ENCODE peak calls at places on chromosomes 4 and X, in eight cellular contexts. One of them, this sample, is unnamed.

GRCh38 chr4:150251752-150252190 is 173.5 kb downstream of the DCLK2 start:
- DNase-seq in NCI-H774: no peak
- DNase-seq in hepatocyte: no peak
- DNase-seq in NCI-H460: no peak
- DNase-seq in heart left ventricle: no peak
- DNase-seq in GM04504: no peak
- DNase-seq in lower leg skin: no peak
- DNase-seq in stimulated activated CD4-positive, alpha-beta T cell treated with anti-CD3 and anti-CD28 coated beads, Interleukin-15, amount 100 ng/mL, for 48 hours: no peak
- DNase-seq in this sample: no peak

GRCh38 chr4:99330648-99331047 is 9.4 kb upstream of the ADH1B start:
- DNase-seq in NCI-H774: no peak
- DNase-seq in hepatocyte: no peak
- DNase-seq in NCI-H460: no peak
- DNase-seq in heart left ventricle: no peak
- DNase-seq in GM04504: no peak
- DNase-seq in lower leg skin: no peak
- DNase-seq in stimulated activated CD4-positive, alpha-beta T cell treated with anti-CD3 and anti-CD28 coated beads, Interleukin-15, amount 100 ng/mL, for 48 hours: no peak
- DNase-seq in this sample: no peak

GRCh38 chr4:149029056-149029651 is 586.9 kb upstream of the NR3C2 start:
- DNase-seq in NCI-H774: no peak
- DNase-seq in hepatocyte: peak
- DNase-seq in NCI-H460: no peak
- DNase-seq in heart left ventricle: no peak
- DNase-seq in GM04504: no peak
- DNase-seq in lower leg skin: no peak
- DNase-seq in stimulated activated CD4-positive, alpha-beta T cell treated with anti-CD3 and anti-CD28 coated beads, Interleukin-15, amount 100 ng/mL, for 48 hours: no peak
- DNase-seq in this sample: no peak

GRCh38 chr4:25842229-25842840 is 20.5 kb downstream of the SEL1L3 start:
- DNase-seq in NCI-H774: no peak
- DNase-seq in hepatocyte: no peak
- DNase-seq in NCI-H460: no peak
- DNase-seq in heart left ventricle: no peak
- DNase-seq in GM04504: no peak
- DNase-seq in lower leg skin: no peak
- DNase-seq in stimulated activated CD4-positive, alpha-beta T cell treated with anti-CD3 and anti-CD28 coated beads, Interleukin-15, amount 100 ng/mL, for 48 hours: no peak
- DNase-seq in this sample: no peak

GRCh38 chrX:110204986-110205385 is 112.9 kb downstream of the AMMECR1 start:
- DNase-seq in NCI-H774: no peak
- DNase-seq in hepatocyte: no peak
- DNase-seq in NCI-H460: no peak
- DNase-seq in heart left ventricle: no peak
- DNase-seq in GM04504: peak
- DNase-seq in lower leg skin: no peak
- DNase-seq in stimulated activated CD4-positive, alpha-beta T cell treated with anti-CD3 and anti-CD28 coated beads, Interleukin-15, amount 100 ng/mL, for 48 hours: no peak
- DNase-seq in this sample: no peak

GRCh38 chrX:88612870-88613329 is 134.1 kb upstream of the CPXCR1 start:
- DNase-seq in NCI-H774: no peak
- DNase-seq in hepatocyte: peak
- DNase-seq in NCI-H460: no peak
- DNase-seq in heart left ventricle: no peak
- DNase-seq in GM04504: no peak
- DNase-seq in lower leg skin: no peak
- DNase-seq in stimulated activated CD4-positive, alpha-beta T cell treated with anti-CD3 and anti-CD28 coated beads, Interleukin-15, amount 100 ng/mL, for 48 hours: no peak
- DNase-seq in this sample: no peak

GRCh38 chr4:173958445-173958844 is 325.0 kb downstream of the FBXO8 start:
- DNase-seq in NCI-H774: no peak
- DNase-seq in hepatocyte: no peak
- DNase-seq in NCI-H460: no peak
- DNase-seq in heart left ventricle: no peak
- DNase-seq in GM04504: peak
- DNase-seq in lower leg skin: no peak
- DNase-seq in stimulated activated CD4-positive, alpha-beta T cell treated with anti-CD3 and anti-CD28 coated beads, Interleukin-15, amount 100 ng/mL, for 48 hours: no peak
- DNase-seq in this sample: no peak

GRCh38 chr4:7167706-7168105 is 24.6 kb upstream of the SORCS2 start:
- DNase-seq in NCI-H774: no peak
- DNase-seq in hepatocyte: no peak
- DNase-seq in NCI-H460: no peak
- DNase-seq in heart left ventricle: no peak
- DNase-seq in GM04504: no peak
- DNase-seq in lower leg skin: peak
- DNase-seq in stimulated activated CD4-positive, alpha-beta T cell treated with anti-CD3 and anti-CD28 coated beads, Interleukin-15, amount 100 ng/mL, for 48 hours: no peak
- DNase-seq in this sample: no peak

GRCh38 chr4:79281577-79282359 is 44.1 kb downstream of the NAA11 start:
- DNase-seq in NCI-H774: no peak
- DNase-seq in hepatocyte: no peak
- DNase-seq in NCI-H460: no peak
- DNase-seq in heart left ventricle: no peak
- DNase-seq in GM04504: no peak
- DNase-seq in lower leg skin: no peak
- DNase-seq in stimulated activated CD4-positive, alpha-beta T cell treated with anti-CD3 and anti-CD28 coated beads, Interleukin-15, amount 100 ng/mL, for 48 hours: no peak
- DNase-seq in this sample: no peak

GRCh38 chr4:109816082-109816442 is 500 bp downstream of the GAR1 start:
- DNase-seq in NCI-H774: no peak
- DNase-seq in hepatocyte: peak
- DNase-seq in NCI-H460: no peak
- DNase-seq in heart left ventricle: no peak
- DNase-seq in GM04504: no peak
- DNase-seq in lower leg skin: peak
- DNase-seq in stimulated activated CD4-positive, alpha-beta T cell treated with anti-CD3 and anti-CD28 coated beads, Interleukin-15, amount 100 ng/mL, for 48 hours: peak
- DNase-seq in this sample: no peak

This sample was measured in gastrocnemius medialis.